ENCODE peak calls at places on chromosomes 2 and 18, in six cellular contexts. One of them, this sample, is unnamed.

GRCh38 chr2:220036431-220036830 is 409.0 kb downstream of the SLC4A3 start:
- DNase-seq in glutamatergic neuron: no peak
- DNase-seq in activated T-cell treated with anti-CD3 and anti-CD28 coated beads, Interleukin-2, amount 50 U/mL, for 72 hours: no peak
- DNase-seq in NCI-H460: no peak
- DNase-seq in cardiac fibroblast: peak
- DNase-seq in pancreas: no peak
- DNase-seq in this sample: no peak

GRCh38 chr2:57204364-57204763 is 842.2 kb upstream of the VRK2 start:
- DNase-seq in glutamatergic neuron: no peak
- DNase-seq in activated T-cell treated with anti-CD3 and anti-CD28 coated beads, Interleukin-2, amount 50 U/mL, for 72 hours: no peak
- DNase-seq in NCI-H460: no peak
- DNase-seq in cardiac fibroblast: no peak
- DNase-seq in pancreas: no peak
- DNase-seq in this sample: no peak

GRCh38 chr18:57585846-57586242 is 658 bp downstream of the FECH start:
- DNase-seq in glutamatergic neuron: no peak
- DNase-seq in activated T-cell treated with anti-CD3 and anti-CD28 coated beads, Interleukin-2, amount 50 U/mL, for 72 hours: peak
- DNase-seq in NCI-H460: no peak
- DNase-seq in cardiac fibroblast: peak
- DNase-seq in pancreas: no peak
- DNase-seq in this sample: no peak

GRCh38 chr2:104164721-104165252 is 689.1 kb upstream of the POU3F3 start:
- DNase-seq in glutamatergic neuron: no peak
- DNase-seq in activated T-cell treated with anti-CD3 and anti-CD28 coated beads, Interleukin-2, amount 50 U/mL, for 72 hours: no peak
- DNase-seq in NCI-H460: no peak
- DNase-seq in cardiac fibroblast: no peak
- DNase-seq in pancreas: no peak
- DNase-seq in this sample: no peak

GRCh38 chr2:239792649-239793010 is 232.5 kb downstream of the NDUFA10 start:
- DNase-seq in glutamatergic neuron: no peak
- DNase-seq in activated T-cell treated with anti-CD3 and anti-CD28 coated beads, Interleukin-2, amount 50 U/mL, for 72 hours: no peak
- DNase-seq in NCI-H460: no peak
- DNase-seq in cardiac fibroblast: no peak
- DNase-seq in pancreas: no peak
- DNase-seq in this sample: no peak

GRCh38 chr2:65918760-65919187 is 486.4 kb upstream of the SPRED2 start:
- DNase-seq in glutamatergic neuron: no peak
- DNase-seq in activated T-cell treated with anti-CD3 and anti-CD28 coated beads, Interleukin-2, amount 50 U/mL, for 72 hours: no peak
- DNase-seq in NCI-H460: no peak
- DNase-seq in cardiac fibroblast: no peak
- DNase-seq in pancreas: no peak
- DNase-seq in this sample: no peak

GRCh38 chr2:138827426-138828054 is 47.4 kb upstream of the NXPH2 start:
- DNase-seq in glutamatergic neuron: no peak
- DNase-seq in activated T-cell treated with anti-CD3 and anti-CD28 coated beads, Interleukin-2, amount 50 U/mL, for 72 hours: peak
- DNase-seq in NCI-H460: peak
- DNase-seq in cardiac fibroblast: peak
- DNase-seq in pancreas: no peak
- DNase-seq in this sample: no peak

GRCh38 chr2:96917008-96917575 is 47.2 kb upstream of the SEMA4C start:
- DNase-seq in glutamatergic neuron: no peak
- DNase-seq in activated T-cell treated with anti-CD3 and anti-CD28 coated beads, Interleukin-2, amount 50 U/mL, for 72 hours: no peak
- DNase-seq in NCI-H460: no peak
- DNase-seq in cardiac fibroblast: no peak
- DNase-seq in pancreas: no peak
- DNase-seq in this sample: no peak

GRCh38 chr2:58598171-58598570 is 357.0 kb upstream of the FANCL start:
- DNase-seq in glutamatergic neuron: no peak
- DNase-seq in activated T-cell treated with anti-CD3 and anti-CD28 coated beads, Interleukin-2, amount 50 U/mL, for 72 hours: no peak
- DNase-seq in NCI-H460: no peak
- DNase-seq in cardiac fibroblast: no peak
- DNase-seq in pancreas: no peak
- DNase-seq in this sample: no peak

GRCh38 chr2:105889046-105889445 is 144.3 kb downstream of the NCK2 start:
- DNase-seq in glutamatergic neuron: no peak
- DNase-seq in activated T-cell treated with anti-CD3 and anti-CD28 coated beads, Interleukin-2, amount 50 U/mL, for 72 hours: no peak
- DNase-seq in NCI-H460: no peak
- DNase-seq in cardiac fibroblast: no peak
- DNase-seq in pancreas: no peak
- DNase-seq in this sample: no peak

GRCh38 chr2:128834853-128835252 is 516.2 kb upstream of the HS6ST1 start:
- DNase-seq in glutamatergic neuron: no peak
- DNase-seq in activated T-cell treated with anti-CD3 and anti-CD28 coated beads, Interleukin-2, amount 50 U/mL, for 72 hours: no peak
- DNase-seq in NCI-H460: no peak
- DNase-seq in cardiac fibroblast: no peak
- DNase-seq in pancreas: no peak
- DNase-seq in this sample: peak

GRCh38 chr18:77039196-77040140 is 93.1 kb downstream of the MBP start:
- DNase-seq in glutamatergic neuron: no peak
- DNase-seq in activated T-cell treated with anti-CD3 and anti-CD28 coated beads, Interleukin-2, amount 50 U/mL, for 72 hours: no peak
- DNase-seq in NCI-H460: no peak
- DNase-seq in cardiac fibroblast: no peak
- DNase-seq in pancreas: no peak
- DNase-seq in this sample: no peak

GRCh38 chr2:176139170-176139611 is 9.7 kb downstream of the HOXD8 start:
- DNase-seq in glutamatergic neuron: no peak
- DNase-seq in activated T-cell treated with anti-CD3 and anti-CD28 coated beads, Interleukin-2, amount 50 U/mL, for 72 hours: no peak
- DNase-seq in NCI-H460: no peak
- DNase-seq in cardiac fibroblast: no peak
- DNase-seq in pancreas: no peak
- DNase-seq in this sample: no peak

GRCh38 chr18:79698668-79699335 is 19.2 kb downstream of the CTDP1 start:
- DNase-seq in glutamatergic neuron: no peak
- DNase-seq in activated T-cell treated with anti-CD3 and anti-CD28 coated beads, Interleukin-2, amount 50 U/mL, for 72 hours: no peak
- DNase-seq in NCI-H460: no peak
- DNase-seq in cardiac fibroblast: peak
- DNase-seq in pancreas: no peak
- DNase-seq in this sample: no peak

GRCh38 chr2:233142355-233142897 is 82.3 kb downstream of the INPP5D start:
- DNase-seq in glutamatergic neuron: no peak
- DNase-seq in activated T-cell treated with anti-CD3 and anti-CD28 coated beads, Interleukin-2, amount 50 U/mL, for 72 hours: peak
- DNase-seq in NCI-H460: no peak
- DNase-seq in cardiac fibroblast: no peak
- DNase-seq in pancreas: no peak
- DNase-seq in this sample: no peak

GRCh38 chr18:27298215-27298804 is 113.2 kb upstream of the CHST9 start:
- DNase-seq in glutamatergic neuron: no peak
- DNase-seq in activated T-cell treated with anti-CD3 and anti-CD28 coated beads, Interleukin-2, amount 50 U/mL, for 72 hours: no peak
- DNase-seq in NCI-H460: no peak
- DNase-seq in cardiac fibroblast: no peak
- DNase-seq in pancreas: no peak
- DNase-seq in this sample: no peak

GRCh38 chr18:35193313-35193712 is 47.5 kb upstream of the ZNF397 start:
- DNase-seq in glutamatergic neuron: no peak
- DNase-seq in activated T-cell treated with anti-CD3 and anti-CD28 coated beads, Interleukin-2, amount 50 U/mL, for 72 hours: no peak
- DNase-seq in NCI-H460: no peak
- DNase-seq in cardiac fibroblast: no peak
- DNase-seq in pancreas: no peak
- DNase-seq in this sample: no peak

GRCh38 chr2:29317077-29317517 is 201.9 kb downstream of the CLIP4 start:
- DNase-seq in glutamatergic neuron: no peak
- DNase-seq in activated T-cell treated with anti-CD3 and anti-CD28 coated beads, Interleukin-2, amount 50 U/mL, for 72 hours: no peak
- DNase-seq in NCI-H460: no peak
- DNase-seq in cardiac fibroblast: peak
- DNase-seq in pancreas: no peak
- DNase-seq in this sample: no peak

GRCh38 chr2:54724150-54724559 is 693 bp downstream of the EML6 start:
- DNase-seq in glutamatergic neuron: no peak
- DNase-seq in activated T-cell treated with anti-CD3 and anti-CD28 coated beads, Interleukin-2, amount 50 U/mL, for 72 hours: no peak
- DNase-seq in NCI-H460: no peak
- DNase-seq in cardiac fibroblast: peak
- DNase-seq in pancreas: no peak
- DNase-seq in this sample: no peak

GRCh38 chr2:238703436-238703835 is 144.4 kb upstream of the TWIST2 start:
- DNase-seq in glutamatergic neuron: no peak
- DNase-seq in activated T-cell treated with anti-CD3 and anti-CD28 coated beads, Interleukin-2, amount 50 U/mL, for 72 hours: no peak
- DNase-seq in NCI-H460: no peak
- DNase-seq in cardiac fibroblast: no peak
- DNase-seq in pancreas: no peak
- DNase-seq in this sample: no peak

GRCh38 chr2:222861411-222862067 is 703 bp downstream of the ACSL3 start:
- DNase-seq in glutamatergic neuron: no peak
- DNase-seq in activated T-cell treated with anti-CD3 and anti-CD28 coated beads, Interleukin-2, amount 50 U/mL, for 72 hours: peak
- DNase-seq in NCI-H460: no peak
- DNase-seq in cardiac fibroblast: no peak
- DNase-seq in pancreas: no peak
- DNase-seq in this sample: peak

GRCh38 chr2:121104721-121105141 is 180.3 kb downstream of the TFCP2L1 start:
- DNase-seq in glutamatergic neuron: no peak
- DNase-seq in activated T-cell treated with anti-CD3 and anti-CD28 coated beads, Interleukin-2, amount 50 U/mL, for 72 hours: no peak
- DNase-seq in NCI-H460: no peak
- DNase-seq in cardiac fibroblast: peak
- DNase-seq in pancreas: no peak
- DNase-seq in this sample: no peak

GRCh38 chr2:120134263-120134662 is 88.9 kb downstream of the TMEM185B start:
- DNase-seq in glutamatergic neuron: no peak
- DNase-seq in activated T-cell treated with anti-CD3 and anti-CD28 coated beads, Interleukin-2, amount 50 U/mL, for 72 hours: no peak
- DNase-seq in NCI-H460: no peak
- DNase-seq in cardiac fibroblast: peak
- DNase-seq in pancreas: no peak
- DNase-seq in this sample: no peak

GRCh38 chr18:2848879-2849254 is 2.1 kb downstream of the EMILIN2 start:
- DNase-seq in glutamatergic neuron: no peak
- DNase-seq in activated T-cell treated with anti-CD3 and anti-CD28 coated beads, Interleukin-2, amount 50 U/mL, for 72 hours: no peak
- DNase-seq in NCI-H460: no peak
- DNase-seq in cardiac fibroblast: no peak
- DNase-seq in pancreas: no peak
- DNase-seq in this sample: no peak

GRCh38 chr2:82690757-82691411 is 1768.2 kb downstream of the SUCLG1 start:
- DNase-seq in glutamatergic neuron: no peak
- DNase-seq in activated T-cell treated with anti-CD3 and anti-CD28 coated beads, Interleukin-2, amount 50 U/mL, for 72 hours: no peak
- DNase-seq in NCI-H460: no peak
- DNase-seq in cardiac fibroblast: no peak
- DNase-seq in pancreas: no peak
- DNase-seq in this sample: no peak

GRCh38 chr2:193475038-193475437 is 1280.3 kb upstream of the TMEFF2 start:
- DNase-seq in glutamatergic neuron: no peak
- DNase-seq in activated T-cell treated with anti-CD3 and anti-CD28 coated beads, Interleukin-2, amount 50 U/mL, for 72 hours: no peak
- DNase-seq in NCI-H460: no peak
- DNase-seq in cardiac fibroblast: no peak
- DNase-seq in pancreas: no peak
- DNase-seq in this sample: no peak

GRCh38 chr18:57898506-57899124 is 95.5 kb upstream of the ATP8B1 start:
- DNase-seq in glutamatergic neuron: peak
- DNase-seq in activated T-cell treated with anti-CD3 and anti-CD28 coated beads, Interleukin-2, amount 50 U/mL, for 72 hours: no peak
- DNase-seq in NCI-H460: no peak
- DNase-seq in cardiac fibroblast: peak
- DNase-seq in pancreas: no peak
- DNase-seq in this sample: no peak

GRCh38 chr2:186405847-186406246 is 80.2 kb upstream of the ZC3H15 start:
- DNase-seq in glutamatergic neuron: no peak
- DNase-seq in activated T-cell treated with anti-CD3 and anti-CD28 coated beads, Interleukin-2, amount 50 U/mL, for 72 hours: no peak
- DNase-seq in NCI-H460: no peak
- DNase-seq in cardiac fibroblast: no peak
- DNase-seq in pancreas: no peak
- DNase-seq in this sample: no peak

GRCh38 chr2:44559108-44559507 is 197.4 kb downstream of the CAMKMT start:
- DNase-seq in glutamatergic neuron: no peak
- DNase-seq in activated T-cell treated with anti-CD3 and anti-CD28 coated beads, Interleukin-2, amount 50 U/mL, for 72 hours: no peak
- DNase-seq in NCI-H460: no peak
- DNase-seq in cardiac fibroblast: no peak
- DNase-seq in pancreas: no peak
- DNase-seq in this sample: no peak

GRCh38 chr2:88865801-88866353 is 174.4 kb downstream of the RPIA start:
- DNase-seq in glutamatergic neuron: no peak
- DNase-seq in activated T-cell treated with anti-CD3 and anti-CD28 coated beads, Interleukin-2, amount 50 U/mL, for 72 hours: no peak
- DNase-seq in NCI-H460: no peak
- DNase-seq in cardiac fibroblast: no peak
- DNase-seq in pancreas: no peak
- DNase-seq in this sample: no peak

GRCh38 chr2:223563462-223563861 is 38.7 kb downstream of the SCG2 start:
- DNase-seq in glutamatergic neuron: no peak
- DNase-seq in activated T-cell treated with anti-CD3 and anti-CD28 coated beads, Interleukin-2, amount 50 U/mL, for 72 hours: no peak
- DNase-seq in NCI-H460: peak
- DNase-seq in cardiac fibroblast: peak
- DNase-seq in pancreas: no peak
- DNase-seq in this sample: no peak

GRCh38 chr2:11562011-11562410 is 28.2 kb downstream of the GREB1 start:
- DNase-seq in glutamatergic neuron: no peak
- DNase-seq in activated T-cell treated with anti-CD3 and anti-CD28 coated beads, Interleukin-2, amount 50 U/mL, for 72 hours: no peak
- DNase-seq in NCI-H460: no peak
- DNase-seq in cardiac fibroblast: no peak
- DNase-seq in pancreas: no peak
- DNase-seq in this sample: no peak

GRCh38 chr2:105454801-105455485 is 56.1 kb upstream of the FHL2 start:
- DNase-seq in glutamatergic neuron: peak
- DNase-seq in activated T-cell treated with anti-CD3 and anti-CD28 coated beads, Interleukin-2, amount 50 U/mL, for 72 hours: no peak
- DNase-seq in NCI-H460: peak
- DNase-seq in cardiac fibroblast: peak
- DNase-seq in pancreas: no peak
- DNase-seq in this sample: no peak

GRCh38 chr2:202164409-202164808 is 74.0 kb downstream of the SUMO1 start:
- DNase-seq in glutamatergic neuron: no peak
- DNase-seq in activated T-cell treated with anti-CD3 and anti-CD28 coated beads, Interleukin-2, amount 50 U/mL, for 72 hours: no peak
- DNase-seq in NCI-H460: no peak
- DNase-seq in cardiac fibroblast: no peak
- DNase-seq in pancreas: no peak
- DNase-seq in this sample: no peak

GRCh38 chr18:75346671-75347070 is 80.8 kb downstream of the SMIM21 start:
- DNase-seq in glutamatergic neuron: no peak
- DNase-seq in activated T-cell treated with anti-CD3 and anti-CD28 coated beads, Interleukin-2, amount 50 U/mL, for 72 hours: no peak
- DNase-seq in NCI-H460: no peak
- DNase-seq in cardiac fibroblast: no peak
- DNase-seq in pancreas: no peak
- DNase-seq in this sample: no peak

GRCh38 chr2:110678457-110679336 is 834 bp upstream of the BUB1 start:
- DNase-seq in glutamatergic neuron: peak
- DNase-seq in activated T-cell treated with anti-CD3 and anti-CD28 coated beads, Interleukin-2, amount 50 U/mL, for 72 hours: peak
- DNase-seq in NCI-H460: no peak
- DNase-seq in cardiac fibroblast: peak
- DNase-seq in pancreas: no peak
- DNase-seq in this sample: peak

GRCh38 chr2:127066942-127067341 is 40.0 kb downstream of the BIN1 start:
- DNase-seq in glutamatergic neuron: no peak
- DNase-seq in activated T-cell treated with anti-CD3 and anti-CD28 coated beads, Interleukin-2, amount 50 U/mL, for 72 hours: no peak
- DNase-seq in NCI-H460: no peak
- DNase-seq in cardiac fibroblast: peak
- DNase-seq in pancreas: no peak
- DNase-seq in this sample: peak